ENCODE peak calls at places on chromosomes 16 and 17, in five cellular contexts. V is colonic mucosa, L is HAP-1, E is lung, Z is mesendoderm. J is an unnamed sample.

GRCh38 chr16:48113471-48113870 is 42.3 kb downstream of the ABCC12 start:
- DNase-seq in L (no peak), V (no peak), Z (peak; percentile 74), E (no peak), J (no peak)

GRCh38 chr17:73278465-73279453 is 17.1 kb upstream of the CPSF4L start:
- DNase-seq in L (peak; percentile 74), E (no peak), V (peak; percentile 82), Z (no peak), J (no peak)

GRCh38 chr17:32498362-32498761 is 11.6 kb downstream of the CDK5R1 start:
- DNase-seq in Z (peak; percentile 46), L (no peak), E (no peak), V (no peak), J (no peak)

GRCh38 chr17:61862975-61863800 is at the start of gene BRIP1:
- DNase-seq in Z (peak; percentile 99), E (peak; percentile 93), V (peak; percentile 96), L (peak; percentile 96), J (peak; percentile 80)

GRCh38 chr17:14118951-14119350 is 49.6 kb downstream of the COX10 start:
- DNase-seq in L (no peak), E (no peak), Z (no peak), V (no peak), J (no peak)

GRCh38 chr17:40109471-40109824 is 9.1 kb upstream of the NR1D1 start:
- DNase-seq in Z (no peak), V (no peak), L (no peak), E (no peak), J (no peak)

GRCh38 chr17:73189417-73190099 is 3.3 kb upstream of the COG1 start:
- DNase-seq in Z (peak; percentile 94), E (no peak), V (no peak), L (no peak), J (no peak)

GRCh38 chr17:20097362-20097761 is 88.2 kb downstream of the SPECC1 start:
- DNase-seq in E (no peak), V (no peak), Z (no peak), L (no peak), J (no peak)

GRCh38 chr17:68328676-68329075 is 37.4 kb downstream of the ARSG start:
- DNase-seq in E (no peak), L (no peak), V (no peak), Z (peak; percentile 91), J (no peak)

GRCh38 chr16:18945233-18945632 is 19.0 kb upstream of the SMG1 start:
- DNase-seq in Z (peak; percentile 86), V (no peak), L (peak; percentile 42), E (no peak), J (no peak)

GRCh38 chr16:69397821-69398521 is 12.2 kb upstream of the TERF2 start:
- DNase-seq in Z (peak; percentile 92), V (peak; percentile 66), L (peak; percentile 59), E (no peak), J (no peak)

GRCh38 chr16:83974475-83974874 is 6.4 kb downstream of the NECAB2 start:
- DNase-seq in Z (no peak), V (no peak), E (no peak), L (no peak), J (no peak)

GRCh38 chr17:81459224-81459623 is 53.4 kb downstream of the ACTG1 start:
- DNase-seq in L (no peak), Z (no peak), V (no peak), E (no peak), J (no peak)

GRCh38 chr17:77693776-77694175 is 264.7 kb upstream of the TNRC6C start:
- DNase-seq in E (no peak), L (no peak), Z (no peak), V (no peak), J (no peak)

GRCh38 chr16:54398986-54399385 is 112.4 kb upstream of the IRX3 start:
- DNase-seq in Z (no peak), V (no peak), E (no peak), L (no peak), J (no peak)

GRCh38 chr16:85941863-85942644 is 43.1 kb downstream of the IRF8 start:
- DNase-seq in V (no peak), E (no peak), L (no peak), Z (no peak), J (no peak)

GRCh38 chr17:21177401-21177800 is 36.6 kb downstream of the TMEM11 start:
- DNase-seq in Z (no peak), E (no peak), V (no peak), L (no peak), J (no peak)

GRCh38 chr16:28317040-28317880 is 24.9 kb downstream of the SBK1 start:
- DNase-seq in L (peak; percentile 40), V (peak; percentile 55), Z (peak; percentile 71), E (peak; percentile 44), J (no peak)

GRCh38 chr17:5203908-5204294 is 12.2 kb upstream of the ZNF594 start:
- DNase-seq in V (no peak), E (no peak), L (no peak), Z (no peak), J (no peak)

GRCh38 chr16:87874639-87875472 is 5.5 kb upstream of the SLC7A5 start:
- DNase-seq in E (no peak), V (no peak), L (no peak), Z (peak; percentile 76), J (no peak)

GRCh38 chr17:49715221-49715620 is 7.5 kb upstream of the SLC35B1 start:
- DNase-seq in E (no peak), V (no peak), L (no peak), Z (no peak), J (no peak)

GRCh38 chr16:10729649-10730048 is 14.0 kb upstream of the NUBP1 start:
- DNase-seq in V (no peak), E (peak; percentile 54), L (no peak), Z (peak; percentile 42), J (no peak)

GRCh38 chr17:51046527-51047384 is 73.9 kb downstream of the SPAG9 start:
- DNase-seq in V (peak; percentile 38), E (no peak), L (peak; percentile 96), Z (peak; percentile 97), J (no peak)

GRCh38 chr16:87921236-87921773 is 15.0 kb downstream of the CA5A start:
- DNase-seq in E (no peak), V (no peak), L (no peak), Z (no peak), J (no peak)

GRCh38 chr17:71035226-71035625 is 865.9 kb downstream of the KCNJ2 start:
- DNase-seq in Z (peak; percentile 23), E (no peak), V (no peak), L (no peak), J (no peak)

GRCh38 chr17:15213381-15214087 is 51.6 kb downstream of the PMP22 start:
- DNase-seq in E (no peak), L (no peak), Z (peak; percentile 60), V (no peak), J (no peak)

GRCh38 chr16:21326459-21326858 is 48.4 kb upstream of the CRYM start:
- DNase-seq in L (no peak), V (no peak), E (no peak), Z (no peak), J (no peak)

GRCh38 chr16:21324267-21324666 is 46.2 kb upstream of the CRYM start:
- DNase-seq in Z (no peak), E (no peak), L (no peak), V (no peak), J (no peak)
- H3K36me3 ChIP-seq in Z (no peaks in the 10 kb centered on the region), E (no peaks in the 10 kb centered on the region), L (no peaks in the 10 kb centered on the region), V (no peaks in the 10 kb centered on the region), J (no peaks in the 10 kb centered on the region)

GRCh38 chr17:75831032-75831567 is 13.1 kb downstream of the UNC13D start:
- DNase-seq in E (no peak), V (no peak), Z (no peak), L (no peak), J (no peak)

GRCh38 chr17:75828741-75829140 is 15.5 kb downstream of the UNC13D start:
- DNase-seq in L (no peak), E (no peak), Z (no peak), V (no peak), J (no peak)

GRCh38 chr17:75828051-75828400 is 16.2 kb downstream of the UNC13D start:
- DNase-seq in Z (peak; percentile 71), L (no peak), E (no peak), V (no peak), J (no peak)

GRCh38 chr17:75830168-75831031 is 13.8 kb downstream of the UNC13D start:
- DNase-seq in Z (peak; percentile 85), L (no peak), V (peak; percentile 64), E (no peak), J (no peak)

GRCh38 chr17:75829747-75830146 is 14.5 kb downstream of the UNC13D start:
- DNase-seq in E (no peak), L (no peak), V (no peak), Z (no peak), J (no peak)
- H3K36me3 ChIP-seq in E (peaks cover 46% of the 10 kb centered on the region), L (peaks cover under 1% of the 10 kb centered on the region), V (no peaks in the 10 kb centered on the region), Z (no peaks in the 10 kb centered on the region), J (peaks cover 6% of the 10 kb centered on the region)

DNA sequence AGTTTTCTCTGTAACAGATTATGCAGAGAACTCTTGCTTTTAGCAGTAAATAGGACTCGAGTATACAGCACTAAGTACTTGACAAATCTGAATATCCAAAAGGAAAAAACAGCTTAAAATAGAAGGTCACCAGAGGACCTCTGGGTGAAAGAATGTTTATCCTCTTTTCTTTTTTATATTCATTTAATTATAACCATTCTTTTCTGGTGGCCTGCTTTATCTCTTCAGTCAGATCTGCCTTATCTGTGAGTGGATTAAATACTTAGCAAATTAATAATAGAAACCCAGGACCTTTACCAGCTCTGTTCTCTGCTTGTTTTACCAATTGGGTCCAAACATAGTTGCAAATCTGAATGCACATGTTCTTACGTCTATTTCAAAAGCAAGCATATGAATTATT is 8.6 kb downstream of the DGKE start:
- DNase-seq in Z (no peak), L (peak; percentile 87), V (no peak), E (no peak), J (no peak)
- H3K36me3 ChIP-seq in Z (no peaks in the 10 kb centered on the region), L (peaks cover 11% of the 10 kb centered on the region), V (no peaks in the 10 kb centered on the region), E (peaks cover 2% of the 10 kb centered on the region), J (no peaks in the 10 kb centered on the region)

DNA sequence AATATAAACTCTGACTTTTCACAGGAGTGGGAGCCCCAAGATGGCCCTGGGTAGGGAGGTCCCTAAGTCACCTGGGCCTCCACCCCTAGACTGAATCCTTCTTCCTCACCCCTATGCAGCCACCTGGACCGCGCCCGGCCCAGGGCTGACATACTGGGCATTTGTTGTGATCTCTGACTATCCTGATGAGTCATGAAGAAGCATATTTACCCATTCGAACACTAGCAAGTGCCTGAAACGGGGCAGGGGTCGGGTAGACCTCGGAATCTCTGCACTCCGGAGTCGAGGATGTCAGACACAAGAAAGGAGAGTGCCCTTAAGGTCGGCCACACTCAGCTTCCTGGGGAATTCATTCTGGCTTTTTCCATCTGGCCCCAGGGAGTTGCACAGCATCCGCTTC is 10.3 kb downstream of the METTL22 start:
- DNase-seq in E (no peak), L (no peak), V (no peak), Z (no peak), J (no peak)
- H3K36me3 ChIP-seq in E (peaks cover 61% of the 10 kb centered on the region), L (peaks cover 76% of the 10 kb centered on the region), V (peaks cover 7% of the 10 kb centered on the region), Z (peaks cover 23% of the 10 kb centered on the region), J (peaks cover 60% of the 10 kb centered on the region)

GRCh38 chr16:734981-735881 is 5.6 kb downstream of the CIAO3 start:
- DNase-seq in L (no peak), E (no peak), V (no peak), Z (no peak), J (no peak)
- H3K36me3 ChIP-seq in L (peaks cover 65% of the 10 kb centered on the region), E (peaks cover 58% of the 10 kb centered on the region), V (peaks cover 8% of the 10 kb centered on the region), Z (peaks cover 3% of the 10 kb centered on the region), J (peaks cover 40% of the 10 kb centered on the region)

GRCh38 chr17:79934653-79934970 is 95.4 kb upstream of the CBX4 start:
- DNase-seq in L (no peak), Z (no peak), E (no peak), V (no peak), J (no peak)
- H3K36me3 ChIP-seq in L (peaks cover 6% of the 10 kb centered on the region), Z (peaks cover 2% of the 10 kb centered on the region), E (peaks cover 5% of the 10 kb centered on the region), V (no peaks in the 10 kb centered on the region), J (no peaks in the 10 kb centered on the region)

GRCh38 chr17:48066656-48067055 is 18.5 kb downstream of the NFE2L1 start:
- DNase-seq in L (no peak), Z (no peak), E (no peak), V (no peak), J (no peak)
- H3K36me3 ChIP-seq in L (peaks cover 74% of the 10 kb centered on the region), Z (peaks cover 12% of the 10 kb centered on the region), E (peaks cover 23% of the 10 kb centered on the region), V (no peaks in the 10 kb centered on the region), J (peaks cover 48% of the 10 kb centered on the region)